ENCODE peak calls at places on chromosomes 6 and 20, in nine cellular contexts. O, P, F, L, B, Q, W, T and G are unnamed samples.
A peak's percentile ranks its signal among the peaks of the same experiment; 100 is the strongest.

GRCh38 chr20:61815176-61815575 is 250.5 kb downstream of the TAF4 start:
- DNase-seq in L (no peak), F (no peak), T (no peak), O (no peak), B (no peak), W (no peak), Q (no peak), P (no peak), G (no peak)

GRCh38 chr6:13615802-13616140 is 636 bp downstream of the NOL7 start:
- DNase-seq in T (peak; percentile 65), Q (peak; percentile 76), P (peak; percentile 79), W (peak; percentile 36), O (no peak), L (peak; percentile 45), B (no peak), F (peak; percentile 35), G (peak; percentile 76)

GRCh38 chr6:148396411-148396810 is 53.8 kb downstream of the SASH1 start:
- DNase-seq in O (no peak), T (no peak), F (no peak), P (no peak), L (no peak), W (no peak), B (no peak), Q (no peak), G (no peak)

GRCh38 chr6:105920071-105920470 is 166.1 kb upstream of the PRDM1 start:
- DNase-seq in Q (no peak), T (no peak), L (no peak), O (no peak), F (no peak), B (no peak), P (no peak), W (no peak), G (no peak)

GRCh38 chr6:55668625-55669024 is 89.6 kb upstream of the HMGCLL1 start:
- DNase-seq in L (no peak), F (peak; percentile 44), O (no peak), P (no peak), B (peak; percentile 18), Q (no peak), T (no peak), W (peak; percentile 7), G (no peak)

GRCh38 chr20:53141651-53142050 is 169.5 kb downstream of the TSHZ2 start:
- DNase-seq in L (no peak), B (no peak), T (no peak), W (no peak), Q (no peak), O (no peak), P (no peak), F (no peak), G (no peak)

GRCh38 chr6:4466260-4466659 is 309.9 kb upstream of the CDYL start:
- DNase-seq in B (peak; percentile 76), L (peak; percentile 58), P (no peak), O (no peak), F (peak; percentile 68), W (no peak), T (no peak), Q (no peak), G (no peak)

GRCh38 chr6:45169815-45170214 is 158.3 kb upstream of the RUNX2 start:
- DNase-seq in T (no peak), W (no peak), P (no peak), Q (no peak), F (no peak), O (no peak), L (no peak), B (no peak), G (no peak)

GRCh38 chr6:7993952-7994351 is 70.2 kb downstream of the BLOC1S5 start:
- DNase-seq in B (no peak), T (no peak), F (no peak), L (no peak), Q (no peak), P (no peak), O (no peak), W (no peak), G (no peak)

GRCh38 chr6:125149256-125150144 is 4.1 kb upstream of the TPD52L1 start:
- DNase-seq in W (no peak), T (no peak), L (no peak), Q (no peak), P (no peak), F (peak; percentile 69), B (no peak), O (no peak), G (no peak)

GRCh38 chr6:2244261-2245102 is 923 bp downstream of the GMDS start:
- DNase-seq in P (no peak), B (peak; percentile 22), T (no peak), F (no peak), L (peak; percentile 41), Q (peak; percentile 64), W (no peak), O (no peak), G (no peak)

GRCh38 chr6:123888779-123889513 is 85.3 kb downstream of the NKAIN2 start:
- DNase-seq in W (no peak), B (no peak), F (no peak), L (no peak), P (no peak), Q (no peak), O (no peak), T (no peak), G (no peak)

DNA sequence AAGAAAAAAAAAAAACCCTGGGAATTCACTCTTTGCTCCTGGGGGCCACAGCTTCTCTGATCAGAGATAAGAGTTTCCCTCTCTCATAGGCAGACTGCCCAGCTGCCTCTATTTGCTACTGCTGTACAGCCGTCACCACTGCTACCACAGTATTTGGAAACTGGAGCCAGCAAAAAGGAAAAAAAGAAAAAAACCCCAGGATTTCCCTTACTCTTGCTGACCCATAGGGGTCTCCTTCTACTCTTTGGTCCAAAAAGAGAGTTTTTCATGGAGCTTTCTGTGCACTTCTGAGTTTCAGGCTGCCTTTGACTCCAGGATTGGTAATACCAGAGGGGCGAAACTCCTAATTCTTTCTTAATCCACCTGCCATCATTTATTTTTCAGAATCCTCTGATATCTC is 89.7 kb downstream of the MDGA1 start:
- DNase-seq in O (no peak), F (peak; percentile 57), T (no peak), B (peak; percentile 12), L (no peak), P (no peak), Q (no peak), W (no peak), G (no peak)
- TF ChIP-seq CTCF in O (no peak), F (peak; percentile 58), T (no peak), B (no peak), L (no peak), P (peak; percentile 26), Q (no peak), W (no peak), G (no peak)

GRCh38 chr6:32642707-32643106 is 5.5 kb downstream of the HLA-DQA1 start:
- DNase-seq in L (no peak), P (no peak), B (no peak), F (no peak), O (no peak), W (no peak), Q (no peak), T (no peak), G (no peak)

GRCh38 chr6:32641122-32641521 is 3.9 kb downstream of the HLA-DQA1 start:
- DNase-seq in T (no peak), Q (no peak), O (no peak), B (no peak), L (no peak), F (no peak), W (no peak), P (no peak), G (no peak)

GRCh38 chr6:32645047-32645703 is 8.0 kb downstream of the HLA-DQA1 start:
- DNase-seq in P (no peak), T (no peak), L (no peak), F (no peak), O (no peak), W (no peak), B (no peak), Q (no peak), G (no peak)

GRCh38 chr6:32639440-32640394 is 2.5 kb downstream of the HLA-DQA1 start:
- DNase-seq in B (no peak), W (no peak), L (no peak), F (no peak), O (no peak), Q (no peak), P (no peak), T (no peak), G (no peak)

GRCh38 chr6:32643904-32644303 is 6.7 kb downstream of the HLA-DQA1 start:
- DNase-seq in O (no peak), F (no peak), Q (no peak), W (no peak), B (no peak), L (no peak), P (no peak), T (no peak), G (no peak)
- TF ChIP-seq POLR2A in O (no peak), F (no peak), Q (no peak), W (no peak), B (no peak), L (no peak), P (no peak), T (no peak), G (no peak)

GRCh38 chr6:53309897-53310291 is 38.9 kb downstream of the ELOVL5 start:
- DNase-seq in O (no peak), L (no peak), F (no peak), P (no peak), Q (no peak), W (no peak), B (no peak), T (no peak), G (no peak)

GRCh38 chr6:53302678-53303360 is 45.9 kb downstream of the ELOVL5 start:
- DNase-seq in P (no peak), L (no peak), B (peak; percentile 95), O (no peak), T (no peak), Q (no peak), F (peak; percentile 82), W (no peak), G (no peak)

GRCh38 chr6:53310751-53311585 is 37.8 kb downstream of the ELOVL5 start:
- DNase-seq in P (no peak), F (no peak), T (no peak), O (no peak), Q (no peak), W (no peak), L (no peak), B (no peak), G (no peak)

GRCh38 chr6:53309059-53309896 is 39.5 kb downstream of the ELOVL5 start:
- DNase-seq in O (no peak), T (no peak), Q (peak; percentile 78), F (peak; percentile 65), P (no peak), W (no peak), B (peak; percentile 29), L (peak; percentile 38), G (no peak)

DNA sequence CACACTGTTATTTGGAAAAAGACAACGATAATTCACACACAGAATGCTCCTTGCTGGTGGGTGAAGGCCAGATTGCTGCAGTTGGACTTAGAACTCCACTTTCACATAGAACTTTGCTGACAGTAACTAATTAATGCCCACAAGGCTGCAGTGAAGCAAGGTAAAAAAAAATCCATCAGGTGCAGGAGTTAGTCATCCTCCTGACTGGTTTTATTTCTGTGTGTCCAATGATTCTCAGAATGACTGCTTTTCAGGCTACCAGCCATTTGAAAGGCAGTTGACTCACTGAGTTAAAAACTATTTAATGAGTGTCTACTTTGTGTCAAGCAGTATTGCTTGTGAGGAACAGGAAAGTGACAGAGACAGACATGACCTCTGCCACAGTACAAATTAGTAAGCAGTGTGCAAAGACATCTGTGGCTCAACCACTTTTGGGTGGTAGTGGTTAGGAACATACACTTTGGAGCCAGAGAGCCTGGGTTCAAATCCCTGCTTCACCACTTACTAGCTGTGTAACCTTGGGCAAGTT is 41.9 kb downstream of the ELOVL5 start:
- DNase-seq in B (peak; percentile 30), W (no peak), P (no peak), T (peak; percentile 70), F (peak; percentile 49), O (no peak), Q (no peak), L (no peak), G (no peak)
- TF ChIP-seq CTCF in B (no peak), W (no peak), P (no peak), T (no peak), F (no peak), O (no peak), Q (no peak), L (no peak), G (no peak)

GRCh38 chr6:159981591-159982245 is 12.8 kb downstream of the IGF2R start:
- DNase-seq in B (peak; percentile 97), L (peak; percentile 61), T (peak; percentile 73), F (peak; percentile 91), W (no peak), P (peak; percentile 82), O (no peak), Q (peak; percentile 81), G (peak; percentile 69)
- TF ChIP-seq POLR2A in B (no peak), L (no peak), T (peak; percentile 19), F (no peak), W (no peak), P (no peak), O (peak; percentile 10), Q (no peak), G (no peak)